ENCODE peak calls at places on chromosomes 11 and 22, in five cellular contexts. One of them, this sample, is unnamed.

GRCh38 chr11:35073691-35074382 is 65.1 kb upstream of the CD44 start:
- DNase-seq in H9: no peak
- DNase-seq in AG04450: no peak
- DNase-seq in cardiac muscle cell: no peak
- DNase-seq in GM23248: peak; percentile 70
- DNase-seq in this sample: no peak

GRCh38 chr22:27133951-27134664 is 476.7 kb downstream of the MIAT start:
- DNase-seq in H9: no peak
- DNase-seq in AG04450: no peak
- DNase-seq in cardiac muscle cell: peak; percentile 87
- DNase-seq in GM23248: peak; percentile 96
- DNase-seq in this sample: no peak

GRCh38 chr11:35792148-35792845 is 129.7 kb downstream of the TRIM44 start:
- DNase-seq in H9: no peak
- DNase-seq in AG04450: no peak
- DNase-seq in cardiac muscle cell: peak; percentile 35
- DNase-seq in GM23248: no peak
- DNase-seq in this sample: no peak

GRCh38 chr11:36073411-36074203 is 129.7 kb downstream of the LDLRAD3 start:
- DNase-seq in H9: no peak
- DNase-seq in AG04450: peak; percentile 72
- DNase-seq in cardiac muscle cell: peak; percentile 82
- DNase-seq in GM23248: peak; percentile 69
- DNase-seq in this sample: no peak

GRCh38 chr11:120554771-120555432 is 43.4 kb downstream of the GRIK4 start:
- DNase-seq in H9: peak; percentile 62
- DNase-seq in AG04450: peak; percentile 26
- DNase-seq in cardiac muscle cell: peak; percentile 23
- DNase-seq in GM23248: peak; percentile 23
- DNase-seq in this sample: no peak

GRCh38 chr11:92099183-92099582 is 125.4 kb upstream of the FAT3 start:
- DNase-seq in H9: no peak
- DNase-seq in AG04450: no peak
- DNase-seq in cardiac muscle cell: no peak
- DNase-seq in GM23248: no peak
- DNase-seq in this sample: no peak

GRCh38 chr11:113045146-113045545 is 83.9 kb downstream of the NCAM1 start:
- DNase-seq in H9: peak; percentile 48
- DNase-seq in AG04450: no peak
- DNase-seq in cardiac muscle cell: no peak
- DNase-seq in GM23248: no peak
- DNase-seq in this sample: no peak

GRCh38 chr11:77724639-77725038 is 87.0 kb upstream of the CLNS1A start:
- DNase-seq in H9: no peak
- DNase-seq in AG04450: no peak
- DNase-seq in cardiac muscle cell: no peak
- DNase-seq in GM23248: no peak
- DNase-seq in this sample: no peak

GRCh38 chr11:10478574-10479550 is 23.8 kb downstream of the AMPD3 start:
- DNase-seq in H9: no peak
- DNase-seq in AG04450: no peak
- DNase-seq in cardiac muscle cell: no peak
- DNase-seq in GM23248: peak; percentile 19
- DNase-seq in this sample: no peak

GRCh38 chr22:43726296-43726695 is 85.8 kb downstream of the EFCAB6 start:
- DNase-seq in H9: no peak
- DNase-seq in AG04450: no peak
- DNase-seq in cardiac muscle cell: peak; percentile 40
- DNase-seq in GM23248: peak; percentile 30
- DNase-seq in this sample: no peak

GRCh38 chr11:36265793-36266628 is 23.2 kb downstream of the COMMD9 start:
- DNase-seq in H9: peak; percentile 76
- DNase-seq in AG04450: no peak
- DNase-seq in cardiac muscle cell: peak; percentile 60
- DNase-seq in GM23248: peak; percentile 61
- DNase-seq in this sample: peak; percentile 30

GRCh38 chr22:27594474-27595134 is 207.0 kb downstream of the MN1 start:
- DNase-seq in H9: no peak
- DNase-seq in AG04450: no peak
- DNase-seq in cardiac muscle cell: no peak
- DNase-seq in GM23248: no peak
- DNase-seq in this sample: no peak

GRCh38 chr11:92269021-92269420 is 44.4 kb downstream of the FAT3 start:
- DNase-seq in H9: no peak
- DNase-seq in AG04450: peak; percentile 16
- DNase-seq in cardiac muscle cell: peak; percentile 48
- DNase-seq in GM23248: peak; percentile 64
- DNase-seq in this sample: no peak

GRCh38 chr11:69108030-69108429 is 47.7 kb upstream of the SMIM38 start:
- DNase-seq in H9: no peak
- DNase-seq in AG04450: no peak
- DNase-seq in cardiac muscle cell: no peak
- DNase-seq in GM23248: no peak
- DNase-seq in this sample: no peak

GRCh38 chr22:32958021-32958420 is 100.2 kb downstream of the SYN3 start:
- DNase-seq in H9: no peak
- DNase-seq in AG04450: no peak
- DNase-seq in cardiac muscle cell: peak; percentile 12
- DNase-seq in GM23248: no peak
- DNase-seq in this sample: no peak

GRCh38 chr11:131077340-131077739 is 161.1 kb upstream of the SNX19 start:
- DNase-seq in H9: no peak
- DNase-seq in AG04450: no peak
- DNase-seq in cardiac muscle cell: no peak
- DNase-seq in GM23248: peak; percentile 72
- DNase-seq in this sample: no peak

GRCh38 chr11:85787809-85788805 is 22.8 kb downstream of the SYTL2 start:
- DNase-seq in H9: no peak
- DNase-seq in AG04450: no peak
- DNase-seq in cardiac muscle cell: no peak
- DNase-seq in GM23248: peak; percentile 15
- DNase-seq in this sample: no peak

GRCh38 chr11:95245038-95245437 is 14.0 kb upstream of the SESN3 start:
- DNase-seq in H9: no peak
- DNase-seq in AG04450: no peak
- DNase-seq in cardiac muscle cell: peak; percentile 73
- DNase-seq in GM23248: peak; percentile 77
- DNase-seq in this sample: no peak

GRCh38 chr11:31956310-31956709 is 134.6 kb upstream of the RCN1 start:
- DNase-seq in H9: no peak
- DNase-seq in AG04450: no peak
- DNase-seq in cardiac muscle cell: no peak
- DNase-seq in GM23248: peak; percentile 85
- DNase-seq in this sample: no peak

GRCh38 chr11:19868871-19869270 is 156.2 kb downstream of the NAV2 start:
- DNase-seq in H9: no peak
- DNase-seq in AG04450: no peak
- DNase-seq in cardiac muscle cell: peak; percentile 23
- DNase-seq in GM23248: no peak
- DNase-seq in this sample: no peak

GRCh38 chr11:113989381-113989780 is 14.5 kb downstream of the HTR3A start:
- DNase-seq in H9: no peak
- DNase-seq in AG04450: no peak
- DNase-seq in cardiac muscle cell: no peak
- DNase-seq in GM23248: no peak
- DNase-seq in this sample: no peak

GRCh38 chr11:61082931-61083531 is 19.3 kb upstream of the CD5 start:
- DNase-seq in H9: no peak
- DNase-seq in AG04450: no peak
- DNase-seq in cardiac muscle cell: no peak
- DNase-seq in GM23248: no peak
- DNase-seq in this sample: peak; percentile 36

GRCh38 chr22:49993649-49994360 is 18.8 kb downstream of the IL17REL start:
- DNase-seq in H9: no peak
- DNase-seq in AG04450: no peak
- DNase-seq in cardiac muscle cell: no peak
- DNase-seq in GM23248: no peak
- DNase-seq in this sample: peak; percentile 49

GRCh38 chr11:31761636-31762035 is 49.5 kb downstream of the PAX6 start:
- DNase-seq in H9: no peak
- DNase-seq in AG04450: no peak
- DNase-seq in cardiac muscle cell: no peak
- DNase-seq in GM23248: no peak
- DNase-seq in this sample: no peak

GRCh38 chr11:12812849-12813248 is 138.6 kb downstream of the TEAD1 start:
- DNase-seq in H9: no peak
- DNase-seq in AG04450: no peak
- DNase-seq in cardiac muscle cell: no peak
- DNase-seq in GM23248: no peak
- DNase-seq in this sample: no peak

GRCh38 chr11:128938156-128938885 is 4.3 kb downstream of the TP53AIP1 start:
- DNase-seq in H9: no peak
- DNase-seq in AG04450: no peak
- DNase-seq in cardiac muscle cell: no peak
- DNase-seq in GM23248: no peak
- DNase-seq in this sample: no peak
- H3K27me3 ChIP-seq in H9: peaks cover 2% of the 10 kb centered on the region
- H3K27me3 ChIP-seq in AG04450: peaks cover 45% of the 10 kb centered on the region
- H3K27me3 ChIP-seq in cardiac muscle cell: no peaks in the 10 kb centered on the region
- H3K27me3 ChIP-seq in GM23248: peaks cover 28% of the 10 kb centered on the region
- H3K27me3 ChIP-seq in this sample: no peaks in the 10 kb centered on the region

GRCh38 chr22:36579441-36579840 is 50.5 kb upstream of the EIF3D start:
- DNase-seq in H9: no peak
- DNase-seq in AG04450: no peak
- DNase-seq in cardiac muscle cell: no peak
- DNase-seq in GM23248: no peak
- DNase-seq in this sample: no peak

GRCh38 chr22:36583546-36583945 is 54.6 kb upstream of the EIF3D start:
- DNase-seq in H9: no peak
- DNase-seq in AG04450: no peak
- DNase-seq in cardiac muscle cell: no peak
- DNase-seq in GM23248: no peak
- DNase-seq in this sample: no peak

GRCh38 chr22:36578619-36579018 is 49.7 kb upstream of the EIF3D start:
- DNase-seq in H9: no peak
- DNase-seq in AG04450: no peak
- DNase-seq in cardiac muscle cell: no peak
- DNase-seq in GM23248: no peak
- DNase-seq in this sample: no peak

GRCh38 chr22:36580371-36580770 is 51.4 kb upstream of the EIF3D start:
- DNase-seq in H9: no peak
- DNase-seq in AG04450: no peak
- DNase-seq in cardiac muscle cell: no peak
- DNase-seq in GM23248: no peak
- DNase-seq in this sample: no peak

GRCh38 chr22:36580846-36581245 is 51.9 kb upstream of the EIF3D start:
- DNase-seq in H9: no peak
- DNase-seq in AG04450: no peak
- DNase-seq in cardiac muscle cell: no peak
- DNase-seq in GM23248: no peak
- DNase-seq in this sample: no peak
- H3K27me3 ChIP-seq in H9: no peaks in the 10 kb centered on the region
- H3K27me3 ChIP-seq in AG04450: peaks cover 23% of the 10 kb centered on the region
- H3K27me3 ChIP-seq in cardiac muscle cell: no peaks in the 10 kb centered on the region
- H3K27me3 ChIP-seq in GM23248: peaks cover 19% of the 10 kb centered on the region
- H3K27me3 ChIP-seq in this sample: no peaks in the 10 kb centered on the region

DNA sequence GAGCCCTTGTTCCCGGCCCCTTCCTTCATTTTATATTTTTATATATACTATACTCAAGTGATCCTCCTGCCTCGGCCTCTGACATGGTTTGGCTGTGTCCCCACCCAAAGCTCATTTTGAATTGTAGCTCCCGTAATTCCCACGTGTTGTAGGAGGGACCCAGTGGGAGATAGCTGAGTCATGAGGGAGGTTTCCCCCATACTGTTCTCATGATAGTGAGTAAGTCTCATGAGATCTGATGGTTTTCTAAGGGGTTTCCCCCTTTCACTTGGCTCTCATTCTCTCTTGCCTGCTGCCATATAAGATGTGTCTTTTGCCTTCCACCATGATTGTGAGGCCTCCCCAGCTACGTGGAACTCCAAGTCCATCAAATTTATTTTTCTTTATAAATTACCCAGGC is 7.2 kb upstream of the ZNF280A start:
- DNase-seq in H9: no peak
- DNase-seq in AG04450: no peak
- DNase-seq in cardiac muscle cell: no peak
- DNase-seq in GM23248: no peak
- DNase-seq in this sample: no peak
- H3K27me3 ChIP-seq in H9: peaks cover 9% of the 10 kb centered on the region
- H3K27me3 ChIP-seq in AG04450: peaks cover 6% of the 10 kb centered on the region
- H3K27me3 ChIP-seq in cardiac muscle cell: no peaks in the 10 kb centered on the region
- H3K27me3 ChIP-seq in GM23248: peaks cover 11% of the 10 kb centered on the region
- H3K27me3 ChIP-seq in this sample: no peaks in the 10 kb centered on the region

GRCh38 chr11:124864892-124865180 is 396 bp upstream of the ROBO3 start:
- DNase-seq in H9: no peak
- DNase-seq in AG04450: no peak
- DNase-seq in cardiac muscle cell: no peak
- DNase-seq in GM23248: no peak
- DNase-seq in this sample: no peak

GRCh38 chr11:124864176-124864891 is 898 bp upstream of the ROBO3 start:
- DNase-seq in H9: no peak
- DNase-seq in AG04450: no peak
- DNase-seq in cardiac muscle cell: no peak
- DNase-seq in GM23248: no peak
- DNase-seq in this sample: no peak

GRCh38 chr11:124863137-124863825 is 2.0 kb upstream of the ROBO3 start:
- DNase-seq in H9: peak; percentile 64
- DNase-seq in AG04450: no peak
- DNase-seq in cardiac muscle cell: peak; percentile 55
- DNase-seq in GM23248: peak; percentile 82
- DNase-seq in this sample: no peak

GRCh38 chr11:124865181-124865901 is at the start of gene ROBO3:
- DNase-seq in H9: no peak
- DNase-seq in AG04450: no peak
- DNase-seq in cardiac muscle cell: no peak
- DNase-seq in GM23248: no peak
- DNase-seq in this sample: no peak

GRCh38 chr11:124863826-124864165 is 1.4 kb upstream of the ROBO3 start:
- DNase-seq in H9: no peak
- DNase-seq in AG04450: no peak
- DNase-seq in cardiac muscle cell: no peak
- DNase-seq in GM23248: no peak
- DNase-seq in this sample: no peak
- H3K27me3 ChIP-seq in H9: peaks cover 83% of the 10 kb centered on the region
- H3K27me3 ChIP-seq in AG04450: peaks cover 87% of the 10 kb centered on the region
- H3K27me3 ChIP-seq in cardiac muscle cell: peaks cover 87% of the 10 kb centered on the region
- H3K27me3 ChIP-seq in GM23248: peaks cover 85% of the 10 kb centered on the region
- H3K27me3 ChIP-seq in this sample: peaks cover 41% of the 10 kb centered on the region

GRCh38 chr11:6653055-6653454 is 2.6 kb downstream of the DCHS1 start:
- DNase-seq in H9: no peak
- DNase-seq in AG04450: no peak
- DNase-seq in cardiac muscle cell: no peak
- DNase-seq in GM23248: no peak
- DNase-seq in this sample: no peak
- H3K27me3 ChIP-seq in H9: peaks cover 23% of the 10 kb centered on the region
- H3K27me3 ChIP-seq in AG04450: peaks cover 16% of the 10 kb centered on the region
- H3K27me3 ChIP-seq in cardiac muscle cell: no peaks in the 10 kb centered on the region
- H3K27me3 ChIP-seq in GM23248: peaks cover 4% of the 10 kb centered on the region
- H3K27me3 ChIP-seq in this sample: no peaks in the 10 kb centered on the region

This sample was measured in Peyer's patch.